ENCODE peak calls at places on chromosomes 5 and 9, in four cellular contexts. C is GM12878, D is HepG2, K is SK-N-SH. X is an unnamed sample.

GRCh38 chr5:116654890-116655289 is 80.3 kb upstream of the SEMA6A start:
- DNase-seq in D (no peak), K (no peak), C (no peak), X (no peak)

GRCh38 chr5:54254482-54255198 is 55.7 kb downstream of the ARL15 start:
- DNase-seq in D (peak), K (no peak), C (no peak), X (no peak)

GRCh38 chr5:147844846-147845245 is 13.4 kb upstream of the SPINK1 start:
- DNase-seq in C (no peak), D (no peak), K (no peak), X (no peak)

GRCh38 chr9:131282688-131283422 is 6.5 kb upstream of the FAM78A start:
- DNase-seq in K (peak), D (no peak), C (no peak), X (no peak)

GRCh38 chr5:173916233-173916632 is 28.1 kb downstream of the CPEB4 start:
- DNase-seq in D (no peak), K (no peak), C (no peak), X (no peak)

GRCh38 chr5:88813805-88814584 is 69.0 kb downstream of the MEF2C start:
- DNase-seq in D (no peak), K (no peak), C (no peak), X (no peak)

GRCh38 chr5:40991981-40992559 is 79.1 kb downstream of the MROH2B start:
- DNase-seq in C (no peak), K (no peak), D (no peak), X (no peak)

GRCh38 chr5:179261301-179262125 is 83.7 kb downstream of the ADAMTS2 start:
- DNase-seq in C (no peak), K (peak), D (peak), X (peak)

GRCh38 chr5:14900661-14901461 is 29.3 kb upstream of the ANKH start:
- DNase-seq in C (no peak), K (peak), D (peak), X (no peak)

GRCh38 chr5:113434889-113435288 is at the start of gene TSSK1B:
- DNase-seq in C (no peak), D (no peak), K (no peak), X (no peak)

GRCh38 chr5:134603059-134603458 is 29.6 kb downstream of the SAR1B start:
- DNase-seq in C (no peak), D (no peak), K (no peak), X (no peak)

GRCh38 chr9:114025760-114026159 is 52.3 kb downstream of the AMBP start:
- DNase-seq in D (no peak), K (no peak), C (no peak), X (no peak)

GRCh38 chr9:123530244-123530643 is 174.2 kb downstream of the CRB2 start:
- DNase-seq in C (no peak), D (no peak), K (no peak), X (no peak)

GRCh38 chr9:96067004-96067403 is 191.5 kb downstream of the ERCC6L2 start:
- DNase-seq in D (no peak), C (no peak), K (no peak), X (no peak)

GRCh38 chr9:133944746-133945135 is 47.4 kb downstream of the VAV2 start:
- DNase-seq in C (no peak), D (no peak), K (no peak), X (no peak)

GRCh38 chr5:179120421-179120861 is 60.3 kb downstream of the ZNF354C start:
- DNase-seq in K (no peak), C (no peak), D (no peak), X (no peak)

GRCh38 chr9:69519470-69520240 is 152.5 kb downstream of the APBA1 start:
- DNase-seq in K (no peak), C (no peak), D (peak), X (no peak)

GRCh38 chr5:138594305-138595058 is 19.3 kb upstream of the HSPA9 start:
- DNase-seq in C (no peak), K (no peak), D (no peak), X (no peak)

GRCh38 chr5:3142261-3143027 is 391.0 kb upstream of the IRX2 start:
- DNase-seq in K (no peak), D (no peak), C (no peak), X (no peak)

GRCh38 chr5:21919417-21920022 is 933.6 kb downstream of the CDH12 start:
- DNase-seq in D (peak), K (peak), C (peak), X (peak)

GRCh38 chr9:98900725-98901124 is 43.0 kb upstream of the COL15A1 start:
- DNase-seq in K (no peak), C (no peak), D (no peak), X (no peak)

GRCh38 chr9:34374905-34375552 is 1.7 kb downstream of the MYORG start:
- DNase-seq in C (no peak), K (no peak), D (peak), X (no peak)

GRCh38 chr5:98557921-98558320 is 215.5 kb upstream of the RGMB start:
- DNase-seq in C (no peak), K (no peak), D (no peak), X (no peak)

GRCh38 chr5:134403951-134404350 is 7.7 kb downstream of the CDKN2AIPNL start:
- DNase-seq in C (no peak), K (no peak), D (no peak), X (no peak)

GRCh38 chr5:136014049-136014516 is 14.7 kb upstream of the TGFBI start:
- DNase-seq in D (no peak), K (no peak), C (no peak), X (no peak)

GRCh38 chr5:116482394-116482793 is 92.2 kb downstream of the SEMA6A start:
- DNase-seq in C (no peak), D (no peak), K (no peak), X (no peak)

GRCh38 chr5:74225587-74225986 is 414.9 kb downstream of the ENC1 start:
- DNase-seq in D (no peak), K (no peak), C (no peak), X (no peak)

GRCh38 chr5:113235884-113236283 is 198.9 kb downstream of the TSSK1B start:
- DNase-seq in C (no peak), K (no peak), D (no peak), X (no peak)

GRCh38 chr5:160506006-160507004 is 84.7 kb downstream of the PTTG1 start:
- DNase-seq in D (no peak), C (no peak), K (peak), X (no peak)

GRCh38 chr9:90816690-90817089 is 15.1 kb downstream of the SYK start:
- DNase-seq in K (no peak), C (no peak), D (no peak), X (no peak)

GRCh38 chr5:53343187-53343586 is 137.2 kb upstream of the FST start:
- DNase-seq in D (no peak), C (no peak), K (no peak), X (no peak)

GRCh38 chr5:136886623-136887022 is 521.3 kb upstream of the TRPC7 start:
- DNase-seq in K (no peak), D (no peak), C (no peak), X (no peak)

GRCh38 chr5:102986074-102986473 is 133.9 kb downstream of the GIN1 start:
- DNase-seq in K (no peak), D (no peak), C (no peak), X (no peak)

GRCh38 chr5:102981957-102982635 is 137.8 kb downstream of the GIN1 start:
- DNase-seq in C (no peak), D (no peak), K (no peak), X (no peak)
- TF ChIP-seq PBX3 in C (no peak), D (no peak), K (no peak), X (no peak)

GRCh38 chr9:120642129-120642528 is 62.2 kb upstream of the CDK5RAP2 start:
- DNase-seq in K (no peak), C (no peak), D (no peak), X (no peak)

GRCh38 chr9:120646943-120647342 is 67.0 kb upstream of the CDK5RAP2 start:
- DNase-seq in K (no peak), D (peak), C (no peak), X (no peak)

GRCh38 chr9:120640380-120640779 is 60.4 kb upstream of the CDK5RAP2 start:
- DNase-seq in K (no peak), D (peak), C (no peak), X (no peak)

GRCh38 chr9:120637919-120638318 is 58.0 kb upstream of the CDK5RAP2 start:
- DNase-seq in D (peak), K (no peak), C (no peak), X (no peak)

GRCh38 chr9:120643096-120643495 is 63.1 kb upstream of the CDK5RAP2 start:
- DNase-seq in D (no peak), K (no peak), C (no peak), X (no peak)
- TF ChIP-seq PBX3 in D (no peak), K (no peak), C (no peak), X (no peak)

GRCh38 chr5:77844408-77845272 is 68.5 kb upstream of the TBCA start:
- DNase-seq in K (peak), C (no peak), D (no peak), X (no peak)

GRCh38 chr5:77841616-77842015 is 65.5 kb upstream of the TBCA start:
- DNase-seq in D (no peak), K (no peak), C (no peak), X (no peak)

GRCh38 chr5:77843570-77844407 is 67.7 kb upstream of the TBCA start:
- DNase-seq in K (no peak), D (no peak), C (no peak), X (no peak)

GRCh38 chr5:77840930-77841329 is 64.8 kb upstream of the TBCA start:
- DNase-seq in C (no peak), D (no peak), K (no peak), X (no peak)

GRCh38 chr5:77842247-77842646 is 66.1 kb upstream of the TBCA start:
- DNase-seq in K (no peak), C (no peak), D (no peak), X (no peak)
- TF ChIP-seq PBX3 in K (no peak), C (no peak), D (no peak), X (no peak)

GRCh38 chr9:88436379-88436778 is 48.1 kb downstream of the SPIN1 start:
- DNase-seq in K (no peak), C (no peak), D (no peak), X (no peak)
- TF ChIP-seq PBX3 in K (no peak), C (no peak), D (no peak), X (no peak)

DNA sequence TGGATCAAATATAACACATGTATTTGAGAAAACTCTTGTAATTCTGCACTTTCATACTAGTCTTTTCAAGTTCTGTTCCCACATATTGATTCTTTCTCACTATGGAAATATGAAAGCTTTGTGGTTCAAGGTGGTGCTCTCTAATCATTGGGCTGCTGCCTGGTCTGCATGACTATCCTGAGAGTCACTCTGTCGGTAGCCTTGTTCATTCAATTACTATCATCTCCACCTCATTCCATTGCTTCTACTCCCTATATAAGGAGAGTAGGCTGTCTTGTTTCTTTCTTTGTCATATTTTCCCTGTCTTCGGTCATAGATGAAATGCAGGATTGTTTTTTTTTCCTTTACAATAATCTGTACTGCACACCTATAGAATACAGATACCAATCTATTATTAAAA is 341.4 kb upstream of the ACTBL2 start:
- DNase-seq in K (no peak), D (no peak), C (no peak), X (no peak)
- TF ChIP-seq PBX3 in K (peak), D (no peak), C (no peak), X (no peak)

X was measured in A549.